ENCODE peak calls at places on chromosomes 4 and X, in nine cellular contexts. One of them, this sample, is unnamed.

GRCh38 chr4:2364654-2365053 is 53.8 kb downstream of the ZFYVE28 start:
- DNase-seq in hippocampal formation: no peak
- DNase-seq in esophagus muscularis mucosa: no peak
- DNase-seq in AML-193: no peak
- DNase-seq in AG04450: no peak
- DNase-seq in body of pancreas: peak; percentile 27
- DNase-seq in T1000: no peak
- DNase-seq in stimulated activated CD4-positive, alpha-beta T cell treated with anti-CD3 and anti-CD28 coated beads, Interleukin-15, amount 100 ng/mL, for 1 hour: peak; percentile 40
- DNase-seq in astrocyte of the spinal cord: peak; percentile 13
- DNase-seq in this sample: peak; percentile 31

GRCh38 chrX:28010875-28011274 is 29.6 kb upstream of the DCAF8L1 start:
- DNase-seq in AML-193: no peak
- DNase-seq in T1000: no peak
- DNase-seq in AG04450: no peak
- DNase-seq in hippocampal formation: no peak
- DNase-seq in esophagus muscularis mucosa: no peak
- DNase-seq in body of pancreas: no peak
- DNase-seq in stimulated activated CD4-positive, alpha-beta T cell treated with anti-CD3 and anti-CD28 coated beads, Interleukin-15, amount 100 ng/mL, for 1 hour: no peak
- DNase-seq in astrocyte of the spinal cord: no peak
- DNase-seq in this sample: no peak

GRCh38 chrX:48983081-48983480 is 11.4 kb upstream of the KCND1 start:
- DNase-seq in astrocyte of the spinal cord: no peak
- DNase-seq in AG04450: no peak
- DNase-seq in AML-193: no peak
- DNase-seq in hippocampal formation: no peak
- DNase-seq in body of pancreas: no peak
- DNase-seq in T1000: no peak
- DNase-seq in esophagus muscularis mucosa: no peak
- DNase-seq in stimulated activated CD4-positive, alpha-beta T cell treated with anti-CD3 and anti-CD28 coated beads, Interleukin-15, amount 100 ng/mL, for 1 hour: no peak
- DNase-seq in this sample: no peak

GRCh38 chrX:132426695-132427281 is 62.0 kb downstream of the MBNL3 start:
- DNase-seq in AML-193: no peak
- DNase-seq in T1000: no peak
- DNase-seq in astrocyte of the spinal cord: peak; percentile 47
- DNase-seq in stimulated activated CD4-positive, alpha-beta T cell treated with anti-CD3 and anti-CD28 coated beads, Interleukin-15, amount 100 ng/mL, for 1 hour: no peak
- DNase-seq in hippocampal formation: no peak
- DNase-seq in AG04450: peak; percentile 3
- DNase-seq in esophagus muscularis mucosa: no peak
- DNase-seq in body of pancreas: no peak
- DNase-seq in this sample: no peak

GRCh38 chr4:9923195-9923812 is 98.0 kb downstream of the SLC2A9 start:
- DNase-seq in AML-193: no peak
- DNase-seq in T1000: no peak
- DNase-seq in astrocyte of the spinal cord: no peak
- DNase-seq in body of pancreas: no peak
- DNase-seq in stimulated activated CD4-positive, alpha-beta T cell treated with anti-CD3 and anti-CD28 coated beads, Interleukin-15, amount 100 ng/mL, for 1 hour: no peak
- DNase-seq in esophagus muscularis mucosa: no peak
- DNase-seq in hippocampal formation: no peak
- DNase-seq in AG04450: no peak
- DNase-seq in this sample: no peak

GRCh38 chr4:175536852-175537453 is 275.1 kb downstream of the GPM6A start:
- DNase-seq in body of pancreas: no peak
- DNase-seq in astrocyte of the spinal cord: peak; percentile 86
- DNase-seq in stimulated activated CD4-positive, alpha-beta T cell treated with anti-CD3 and anti-CD28 coated beads, Interleukin-15, amount 100 ng/mL, for 1 hour: no peak
- DNase-seq in AML-193: peak; percentile 57
- DNase-seq in T1000: no peak
- DNase-seq in hippocampal formation: no peak
- DNase-seq in AG04450: peak; percentile 8
- DNase-seq in esophagus muscularis mucosa: no peak
- DNase-seq in this sample: no peak

GRCh38 chr4:10075158-10075863 is 41.3 kb downstream of the WDR1 start:
- DNase-seq in T1000: no peak
- DNase-seq in astrocyte of the spinal cord: no peak
- DNase-seq in AG04450: no peak
- DNase-seq in esophagus muscularis mucosa: no peak
- DNase-seq in stimulated activated CD4-positive, alpha-beta T cell treated with anti-CD3 and anti-CD28 coated beads, Interleukin-15, amount 100 ng/mL, for 1 hour: no peak
- DNase-seq in AML-193: no peak
- DNase-seq in body of pancreas: no peak
- DNase-seq in hippocampal formation: no peak
- DNase-seq in this sample: no peak

GRCh38 chr4:76569225-76569624 is 134.2 kb downstream of the SHROOM3 start:
- DNase-seq in hippocampal formation: no peak
- DNase-seq in AG04450: no peak
- DNase-seq in stimulated activated CD4-positive, alpha-beta T cell treated with anti-CD3 and anti-CD28 coated beads, Interleukin-15, amount 100 ng/mL, for 1 hour: no peak
- DNase-seq in T1000: no peak
- DNase-seq in AML-193: no peak
- DNase-seq in body of pancreas: no peak
- DNase-seq in esophagus muscularis mucosa: no peak
- DNase-seq in astrocyte of the spinal cord: no peak
- DNase-seq in this sample: no peak

GRCh38 chr4:2415881-2416563 is 2.4 kb downstream of the ZFYVE28 start:
- DNase-seq in hippocampal formation: no peak
- DNase-seq in body of pancreas: no peak
- DNase-seq in astrocyte of the spinal cord: no peak
- DNase-seq in AG04450: no peak
- DNase-seq in stimulated activated CD4-positive, alpha-beta T cell treated with anti-CD3 and anti-CD28 coated beads, Interleukin-15, amount 100 ng/mL, for 1 hour: no peak
- DNase-seq in esophagus muscularis mucosa: no peak
- DNase-seq in AML-193: no peak
- DNase-seq in T1000: no peak
- DNase-seq in this sample: no peak

GRCh38 chr4:182600093-182600492 is 317.1 kb downstream of the DCTD start:
- DNase-seq in hippocampal formation: no peak
- DNase-seq in AG04450: no peak
- DNase-seq in body of pancreas: no peak
- DNase-seq in stimulated activated CD4-positive, alpha-beta T cell treated with anti-CD3 and anti-CD28 coated beads, Interleukin-15, amount 100 ng/mL, for 1 hour: no peak
- DNase-seq in T1000: no peak
- DNase-seq in AML-193: no peak
- DNase-seq in esophagus muscularis mucosa: no peak
- DNase-seq in astrocyte of the spinal cord: no peak
- DNase-seq in this sample: no peak

GRCh38 chr4:88999392-88999791 is 57.6 kb downstream of the FAM13A start:
- DNase-seq in astrocyte of the spinal cord: no peak
- DNase-seq in body of pancreas: no peak
- DNase-seq in T1000: no peak
- DNase-seq in AML-193: no peak
- DNase-seq in hippocampal formation: no peak
- DNase-seq in stimulated activated CD4-positive, alpha-beta T cell treated with anti-CD3 and anti-CD28 coated beads, Interleukin-15, amount 100 ng/mL, for 1 hour: no peak
- DNase-seq in AG04450: no peak
- DNase-seq in esophagus muscularis mucosa: no peak
- DNase-seq in this sample: no peak

This sample was measured in transverse colon.